ENCODE peak calls at places on chromosomes 7 and 10, in seven cellular contexts. L is lung microvascular endothelial cell; C is H54; R is mesothelial cell of epicardium; A is neural crest cell; G is mesenteric fat pad; I is activated naive CD8-positive, alpha-beta T cell treated with anti-CD3 and anti-CD28 coated beads, Interleukin-2, amount 50 U/mL, for 24 hours. Y is an unnamed sample.

GRCh38 chr10:109018892-109019507 is 904.3 kb downstream of the XPNPEP1 start:
- DNase-seq in C (no peak), I (no peak), A (no peak), L (no peak), R (no peak), G (no peak), Y (no peak)

GRCh38 chr10:24944512-24945255 is 7.7 kb downstream of the PRTFDC1 start:
- DNase-seq in A (no peak), R (no peak), C (peak), G (no peak), L (peak), I (no peak), Y (peak)

GRCh38 chr7:50353201-50353600 is 48.7 kb downstream of the IKZF1 start:
- DNase-seq in A (no peak), L (no peak), C (no peak), G (no peak), I (no peak), R (no peak), Y (no peak)

GRCh38 chr7:80859272-80859970 is 59.4 kb downstream of the SEMA3C start:
- DNase-seq in C (no peak), I (no peak), A (no peak), L (peak), G (no peak), R (no peak), Y (no peak)

GRCh38 chr10:99658622-99659030 is 683 bp upstream of the ENTPD7 start:
- DNase-seq in A (peak), I (peak), G (peak), L (peak), C (no peak), R (no peak), Y (peak)

GRCh38 chr7:64999165-65000004 is 7.1 kb downstream of the ERV3-1 start:
- DNase-seq in R (no peak), I (no peak), G (no peak), A (no peak), L (peak), C (no peak), Y (peak)

GRCh38 chr10:86958831-86959736 is 685 bp downstream of the SNCG start:
- DNase-seq in C (peak), L (peak), A (no peak), R (no peak), I (no peak), G (no peak), Y (peak)

GRCh38 chr10:86325158-86325557 is 41.4 kb downstream of the GRID1 start:
- DNase-seq in A (no peak), C (no peak), G (no peak), I (no peak), R (no peak), L (no peak), Y (no peak)

GRCh38 chr7:47933229-47933628 is 15.0 kb downstream of the PKD1L1 start:
- DNase-seq in R (no peak), G (no peak), L (no peak), I (no peak), C (no peak), A (no peak), Y (no peak)

GRCh38 chr7:92639213-92639896 is 49.2 kb upstream of the FAM133B start:
- DNase-seq in I (no peak), R (no peak), A (no peak), G (no peak), C (no peak), L (no peak), Y (no peak)

GRCh38 chr7:141072548-141073172 is 1.2 kb upstream of the TMEM178B start:
- DNase-seq in R (peak), I (peak), A (peak), C (peak), L (peak), G (no peak), Y (peak)

GRCh38 chr10:48834189-48834965 is 105.3 kb downstream of the LRRC18 start:
- DNase-seq in I (no peak), A (no peak), L (no peak), R (no peak), G (no peak), C (no peak), Y (no peak)

GRCh38 chr7:31051598-31052503 is at the start of gene ADCYAP1R1:
- DNase-seq in C (no peak), A (peak), G (no peak), I (no peak), L (no peak), R (no peak), Y (no peak)

GRCh38 chr7:154744226-154744860 is 258.6 kb downstream of the PAXIP1 start:
- DNase-seq in A (peak), R (no peak), G (no peak), I (peak), C (peak), L (peak), Y (peak)

GRCh38 chr7:27205325-27206280 is 5.7 kb upstream of the HOXA13 start:
- DNase-seq in L (no peak), I (no peak), C (no peak), A (no peak), G (no peak), R (no peak), Y (no peak)

GRCh38 chr7:47931005-47931787 is 17.1 kb downstream of the PKD1L1 start:
- DNase-seq in G (no peak), L (no peak), A (no peak), I (no peak), R (no peak), C (no peak), Y (no peak)

GRCh38 chr7:71198887-71199286 is 66.9 kb downstream of the GALNT17 start:
- DNase-seq in I (no peak), C (no peak), L (no peak), G (no peak), R (no peak), A (no peak), Y (no peak)

GRCh38 chr7:96167424-96167823 is 154.5 kb downstream of the SLC25A13 start:
- DNase-seq in G (no peak), C (no peak), L (no peak), I (no peak), R (no peak), A (no peak), Y (peak)

GRCh38 chr7:1679326-1679965 is 9.4 kb downstream of the ELFN1 start:
- DNase-seq in I (no peak), G (peak), A (no peak), L (no peak), C (no peak), R (no peak), Y (no peak)

GRCh38 chr10:79229830-79230562 is 117.3 kb upstream of the PPIF start:
- DNase-seq in G (no peak), A (peak), I (no peak), L (no peak), C (no peak), R (no peak), Y (no peak)

GRCh38 chr7:24700446-24701044 is 56.7 kb downstream of the GSDME start:
- DNase-seq in C (no peak), L (no peak), G (no peak), R (no peak), I (no peak), A (no peak), Y (peak)

GRCh38 chr10:119030421-119031250 is 1.1 kb downstream of the NANOS1 start:
- DNase-seq in C (no peak), I (peak), R (no peak), G (no peak), L (peak), A (peak), Y (peak)

GRCh38 chr10:43649149-43649523 is 455 bp upstream of the ZNF32 start:
- DNase-seq in C (no peak), L (no peak), A (no peak), G (no peak), I (no peak), R (no peak), Y (no peak)

GRCh38 chr7:2934211-2934731 is 90.2 kb upstream of the GNA12 start:
- DNase-seq in G (peak), L (peak), A (no peak), I (peak), C (peak), R (no peak), Y (peak)

GRCh38 chr7:27842851-27843250 is 102.9 kb downstream of the TAX1BP1 start:
- DNase-seq in A (no peak), I (no peak), C (no peak), G (no peak), L (no peak), R (no peak), Y (no peak)

GRCh38 chr10:32931593-32931992 is 26.4 kb downstream of the ITGB1 start:
- DNase-seq in A (no peak), L (no peak), C (no peak), R (no peak), I (no peak), G (no peak), Y (no peak)

GRCh38 chr10:131838921-131839320 is 61.9 kb upstream of the PPP2R2D start:
- DNase-seq in I (no peak), L (no peak), C (no peak), R (no peak), A (no peak), G (no peak), Y (no peak)

GRCh38 chr10:33114451-33114944 is 156.5 kb upstream of the ITGB1 start:
- DNase-seq in L (no peak), G (no peak), A (no peak), I (no peak), C (no peak), R (no peak), Y (peak)

GRCh38 chr10:6214612-6215011 is 11.9 kb downstream of the PFKFB3 start:
- DNase-seq in R (no peak), G (no peak), I (no peak), A (no peak), C (no peak), L (no peak), Y (no peak)

GRCh38 chr10:77784856-77785255 is 141.7 kb downstream of the DLG5 start:
- DNase-seq in L (peak), A (no peak), G (no peak), R (no peak), I (no peak), C (no peak), Y (peak)

GRCh38 chr10:91000985-91001384 is 80.1 kb upstream of the ANKRD1 start:
- DNase-seq in L (no peak), I (no peak), R (no peak), A (no peak), G (no peak), C (no peak), Y (no peak)

GRCh38 chr7:128266891-128267839 is 26.1 kb downstream of the LEP start:
- DNase-seq in C (peak), L (no peak), G (peak), I (no peak), R (peak), A (peak), Y (peak)

GRCh38 chr7:73770002-73770859 is at the start of gene CLDN3:
- DNase-seq in I (peak), R (no peak), C (no peak), L (no peak), A (no peak), G (no peak), Y (peak)

Y was measured in kidney tubule cell.